ENCODE peak calls at places on chromosomes 3 and 15, in five cellular contexts. M is lung, S is left ventricle myocardium inferior, R is stomach, D is MM.1S. E is an unnamed sample. For H3K4me1, the result is how much of the 10 kb centered on the place peaks cover.

GRCh38 chr3:192063570-192063969 is 602.6 kb downstream of the PYDC2 start:
- DNase-seq in D (peak), R (no peak), S (peak), M (no peak), E (no peak)

GRCh38 chr15:62625421-62626033 is 417.0 kb upstream of the TPM1 start:
- DNase-seq in R (no peak), D (no peak), M (no peak), S (no peak), E (no peak)

GRCh38 chr3:120642368-120642948 is 39.6 kb downstream of the HGD start:
- DNase-seq in S (no peak), D (no peak), M (no peak), R (no peak), E (no peak)

GRCh38 chr3:186360779-186361178 is 1.3 kb downstream of the DGKG start:
- DNase-seq in S (peak), M (no peak), D (no peak), R (no peak), E (peak)

GRCh38 chr3:52429779-52430415 is 15.0 kb downstream of the SEMA3G start:
- DNase-seq in M (no peak), D (no peak), R (no peak), S (peak), E (no peak)

GRCh38 chr3:134876836-134877235 is 81.8 kb downstream of the EPHB1 start:
- DNase-seq in R (no peak), M (no peak), S (no peak), D (no peak), E (no peak)

GRCh38 chr15:68372291-68372811 is 59.6 kb downstream of the ITGA11 start:
- DNase-seq in S (no peak), R (no peak), M (no peak), D (no peak), E (no peak)

GRCh38 chr3:47857151-47857550 is 54.2 kb downstream of the DHX30 start:
- DNase-seq in R (no peak), D (no peak), S (no peak), M (no peak), E (no peak)

GRCh38 chr15:43872416-43873020 is 45.7 kb downstream of the WDR76 start:
- DNase-seq in M (no peak), S (no peak), D (peak), R (no peak), E (no peak)

GRCh38 chr3:175818811-175819464 is 959.8 kb downstream of the NAALADL2 start:
- DNase-seq in S (no peak), R (no peak), D (no peak), M (no peak), E (no peak)

GRCh38 chr3:186717039-186717457 is at the start of gene KNG1:
- DNase-seq in R (no peak), M (no peak), D (no peak), S (no peak), E (no peak)

GRCh38 chr3:197003461-197004385 is 25.9 kb downstream of the MELTF start:
- DNase-seq in R (peak), M (no peak), D (peak), S (peak), E (peak)

GRCh38 chr3:194313642-194314430 is 37.3 kb downstream of the CPN2 start:
- DNase-seq in R (no peak), S (peak), D (no peak), M (no peak), E (peak)
- H3K27ac ChIP-seq in R (no peak), S (no peak), D (no peak), M (no peak), E (no peak)

DNA sequence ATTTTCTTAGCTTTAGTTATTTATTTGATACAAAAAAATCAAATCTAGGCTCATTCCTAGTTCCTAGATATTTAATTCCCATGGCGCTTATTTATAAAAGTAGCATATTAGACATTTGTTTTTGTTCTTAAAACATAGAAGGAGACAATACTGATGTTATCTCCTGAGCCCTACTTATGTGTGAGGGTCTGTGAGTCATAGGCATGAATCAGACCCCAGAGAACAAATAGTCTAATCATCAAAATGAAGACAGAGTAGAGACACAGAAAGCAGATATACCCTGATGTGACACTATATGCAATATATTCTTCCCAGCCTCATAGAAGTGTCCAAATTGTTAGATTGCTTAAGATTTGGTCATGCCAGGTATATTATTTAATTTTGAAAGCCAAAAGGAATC is 44.9 kb downstream of the PEX5L start:
- DNase-seq in D (no peak), R (no peak), M (no peak), S (no peak), E (no peak)
- H3K4me1 ChIP-seq in D (under half), R (under half), M (under half), S (under half), E (under half)

GRCh38 chr3:106006001-106006400 is 137.2 kb upstream of the CBLB start:
- DNase-seq in S (no peak), M (no peak), D (no peak), R (no peak), E (no peak)

GRCh38 chr3:106006571-106006970 is 137.8 kb upstream of the CBLB start:
- DNase-seq in M (no peak), S (no peak), R (no peak), D (no peak), E (no peak)

GRCh38 chr3:106004137-106004600 is 135.4 kb upstream of the CBLB start:
- DNase-seq in R (no peak), M (no peak), S (no peak), D (no peak), E (no peak)

GRCh38 chr3:106007512-106007911 is 138.7 kb upstream of the CBLB start:
- DNase-seq in M (no peak), S (no peak), R (no peak), D (no peak), E (no peak)

GRCh38 chr3:106004841-106005240 is 136.0 kb upstream of the CBLB start:
- DNase-seq in R (no peak), D (no peak), S (no peak), M (no peak), E (no peak)
- H3K4me3 ChIP-seq in R (no peak), D (no peak), S (peak), M (no peak), E (no peak)

GRCh38 chr15:39304931-39305728 is 275.7 kb upstream of the THBS1 start:
- DNase-seq in R (no peak), D (no peak), S (no peak), M (no peak), E (no peak)

GRCh38 chr15:39300451-39301153 is 280.3 kb upstream of the THBS1 start:
- DNase-seq in M (no peak), D (no peak), R (no peak), S (no peak), E (no peak)

GRCh38 chr15:39301589-39301999 is 279.3 kb upstream of the THBS1 start:
- DNase-seq in M (no peak), R (no peak), S (no peak), D (no peak), E (no peak)

GRCh38 chr15:39304201-39304841 is 276.6 kb upstream of the THBS1 start:
- DNase-seq in M (no peak), D (no peak), R (no peak), S (no peak), E (no peak)

GRCh38 chr15:39302936-39303335 is 277.9 kb upstream of the THBS1 start:
- DNase-seq in R (no peak), S (no peak), M (no peak), D (no peak), E (no peak)
- H3K27ac ChIP-seq in R (no peak), S (no peak), M (no peak), D (no peak), E (no peak)

DNA sequence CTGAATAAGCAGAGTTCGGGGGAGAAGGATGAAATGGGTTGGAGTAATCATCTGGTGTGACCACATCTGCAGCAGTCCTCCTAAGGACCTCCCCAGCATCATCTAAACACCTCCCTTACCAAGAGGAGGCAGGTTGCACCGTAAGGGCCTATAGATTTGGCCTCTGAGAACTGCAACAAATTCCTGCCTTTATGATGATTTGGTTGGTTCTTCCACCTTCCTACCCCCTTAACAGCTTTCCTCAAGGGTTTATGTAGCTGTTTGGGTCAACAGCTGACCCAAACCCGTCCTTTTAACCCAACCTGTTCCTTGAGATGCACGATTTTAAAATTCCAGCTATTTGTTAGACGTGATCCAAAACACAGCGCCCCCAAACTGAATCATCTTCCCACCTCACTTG is 58.2 kb downstream of the AAGAB start:
- DNase-seq in R (no peak), D (no peak), M (no peak), S (no peak), E (no peak)
- H3K4me1 ChIP-seq in R (under half), D (under half), M (under half), S (half or more), E (under half)

DNA sequence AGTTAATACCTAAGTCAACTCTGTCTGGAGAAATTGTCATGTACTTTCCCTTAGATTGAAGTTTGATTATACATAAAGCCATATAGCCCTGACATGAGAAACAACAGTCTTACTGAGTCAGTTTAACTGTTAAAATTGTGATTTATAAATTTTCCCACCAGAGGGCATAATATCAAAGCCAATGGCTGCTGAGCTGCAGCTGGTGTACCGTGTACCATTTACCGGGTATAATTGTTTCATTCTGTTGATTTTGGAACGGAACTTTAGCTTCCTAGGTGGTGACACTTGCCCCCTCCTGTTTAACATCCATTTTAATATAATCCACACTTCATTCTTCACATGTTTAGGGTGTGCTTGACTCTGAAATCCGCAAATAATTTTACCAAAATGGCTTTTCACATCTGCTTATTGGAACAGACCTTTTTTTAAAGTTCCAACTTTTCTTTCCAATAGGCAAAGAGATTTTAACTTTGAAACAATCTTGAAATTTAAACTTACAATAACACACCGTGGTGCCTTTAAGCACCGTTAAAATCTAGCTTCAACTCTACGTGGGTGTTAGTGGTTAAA is 72.8 kb downstream of the SLC9A9 start:
- DNase-seq in S (no peak), D (peak), M (no peak), R (no peak), E (no peak)
- H3K4me3 ChIP-seq in S (peak), D (no peak), M (no peak), R (no peak), E (no peak)